ENCODE peak calls at places on chromosomes 4 and X, in six cellular contexts. E, X, L, V, N and F are unnamed samples.

GRCh38 chr4:73589887-73590801 is 30.1 kb downstream of the RASSF6 start:
- DNase-seq in N (no peak), L (no peak), X (no peak), V (no peak), E (no peak), F (no peak)

GRCh38 chrX:80430826-80431501 is 10.7 kb downstream of the TENT5D start:
- DNase-seq in X (no peak), V (no peak), L (no peak), E (peak), N (no peak), F (no peak)

GRCh38 chrX:1442724-1443367 is 9.9 kb downstream of the ASMTL start:
- DNase-seq in V (peak), X (no peak), E (no peak), N (no peak), L (no peak), F (no peak)

GRCh38 chr4:165709526-165709925 is 163.5 kb upstream of the TLL1 start:
- DNase-seq in E (no peak), N (no peak), X (no peak), L (no peak), V (no peak), F (no peak)

GRCh38 chrX:12975999-12976558 is 1.2 kb downstream of the TMSB4X start:
- DNase-seq in X (no peak), L (no peak), E (peak), V (peak), N (peak), F (peak)

GRCh38 chr4:6372649-6373525 is 99.5 kb downstream of the PPP2R2C start:
- DNase-seq in L (no peak), V (no peak), E (no peak), N (peak), X (peak), F (peak)

GRCh38 chr4:159098482-159099127 is 4.3 kb upstream of the RAPGEF2 start:
- DNase-seq in V (no peak), E (no peak), X (no peak), N (no peak), L (no peak), F (no peak)

GRCh38 chr4:32689520-32689919 is 1969.4 kb downstream of the PCDH7 start:
- DNase-seq in L (no peak), N (peak), V (no peak), X (no peak), E (no peak), F (no peak)

GRCh38 chr4:10639100-10639499 is 45.5 kb downstream of the CLNK start:
- DNase-seq in V (no peak), N (no peak), X (no peak), E (no peak), L (no peak), F (no peak)

GRCh38 chrX:115226929-115227328 is 7.0 kb downstream of the LRCH2 start:
- DNase-seq in V (no peak), N (peak), E (no peak), X (peak), L (no peak), F (no peak)

GRCh38 chr4:55125087-55125721 is at the start of gene KDR:
- DNase-seq in E (no peak), X (no peak), L (peak), N (peak), V (peak), F (no peak)

GRCh38 chrX:48648299-48648698 is 35.3 kb upstream of the WAS start:
- DNase-seq in L (no peak), E (peak), V (peak), X (peak), N (peak), F (peak)

GRCh38 chr4:84529169-84529751 is 30.2 kb upstream of the NKX6-1 start:
- DNase-seq in E (no peak), X (peak), L (no peak), V (no peak), N (peak), F (peak)

GRCh38 chr4:151319490-151319889 is 5.9 kb downstream of the SH3D19 start:
- DNase-seq in E (no peak), L (no peak), X (no peak), N (no peak), V (no peak), F (no peak)

GRCh38 chrX:45806410-45807121 is 605.9 kb upstream of the DIPK2B start:
- DNase-seq in E (no peak), L (no peak), N (peak), X (no peak), V (no peak), F (peak)

GRCh38 chr4:20839957-20840356 is 139.7 kb downstream of the PACRGL start:
- DNase-seq in L (no peak), N (peak), X (no peak), E (no peak), V (no peak), F (no peak)

GRCh38 chrX:154328646-154329045 is 33.1 kb downstream of the TKTL1 start:
- DNase-seq in N (no peak), V (no peak), E (no peak), L (no peak), X (no peak), F (no peak)

GRCh38 chrX:6449946-6450345 is 85.0 kb downstream of the VCX3A start:
- DNase-seq in L (no peak), X (no peak), N (no peak), V (no peak), E (no peak), F (no peak)

GRCh38 chrX:101450052-101450451 is 35.2 kb upstream of the ARMCX4 start:
- DNase-seq in L (no peak), E (no peak), N (no peak), X (no peak), V (no peak), F (no peak)

GRCh38 chr4:155249036-155249566 is 40.7 kb downstream of the NPY2R start:
- DNase-seq in V (no peak), L (no peak), N (no peak), X (no peak), E (no peak), F (no peak)

GRCh38 chr4:8775751-8776355 is 95.8 kb downstream of the HMX1 start:
- DNase-seq in X (no peak), E (no peak), V (peak), L (no peak), N (no peak), F (no peak)

GRCh38 chrX:16606142-16606720 is 43.7 kb upstream of the S100G start:
- DNase-seq in X (no peak), L (no peak), V (no peak), E (no peak), N (no peak), F (no peak)

GRCh38 chr4:7960790-7961655 is 21.4 kb upstream of the AFAP1 start:
- DNase-seq in V (no peak), E (no peak), X (no peak), L (peak), N (peak), F (peak)

GRCh38 chr4:34964613-34965012 is 1279.7 kb downstream of the ARAP2 start:
- DNase-seq in X (no peak), L (no peak), N (no peak), V (no peak), E (no peak), F (no peak)

GRCh38 chr4:122826596-122827257 is at the start of gene FGF2:
- DNase-seq in N (peak), V (peak), E (peak), L (peak), X (no peak), F (no peak)

GRCh38 chrX:154436290-154436596 is 711 bp upstream of the GDI1 start:
- DNase-seq in N (no peak), E (no peak), X (no peak), V (no peak), L (no peak), F (no peak)

GRCh38 chrX:154358011-154358410 is 16.4 kb downstream of the FLNA start:
- DNase-seq in V (no peak), X (no peak), N (no peak), L (no peak), E (no peak), F (no peak)

GRCh38 chrX:38656350-38656915 is 95.1 kb downstream of the TSPAN7 start:
- DNase-seq in N (no peak), X (no peak), L (no peak), E (no peak), V (no peak), F (no peak)

GRCh38 chr4:8329859-8330761 is 60.6 kb downstream of the HTRA3 start:
- DNase-seq in E (no peak), L (no peak), X (no peak), N (no peak), V (peak), F (no peak)

GRCh38 chr4:54230479-54231418 is 1.7 kb downstream of the PDGFRA start:
- DNase-seq in E (peak), V (peak), L (no peak), X (no peak), N (peak), F (no peak)

GRCh38 chrX:46758956-46759644 is at the start of gene SLC9A7:
- DNase-seq in V (peak), X (peak), L (peak), E (peak), N (peak), F (peak)

GRCh38 chr4:183905081-183905592 is at the start of gene STOX2:
- DNase-seq in E (peak), L (peak), X (peak), N (peak), V (peak), F (no peak)

GRCh38 chr4:26326791-26327190 is 6.0 kb downstream of the RBPJ start:
- DNase-seq in N (peak), X (no peak), L (no peak), E (no peak), V (no peak), F (no peak)

GRCh38 chr4:148261861-148262260 is 180.4 kb downstream of the NR3C2 start:
- DNase-seq in E (no peak), V (no peak), X (no peak), L (no peak), N (no peak), F (no peak)

GRCh38 chrX:49884290-49884862 is 5.1 kb downstream of the USP27X start:
- DNase-seq in X (peak), L (peak), N (peak), V (peak), E (peak), F (peak)

GRCh38 chrX:12974217-12974796 is 603 bp upstream of the TMSB4X start:
- DNase-seq in L (no peak), E (peak), N (peak), V (peak), X (no peak), F (peak)

GRCh38 chr4:89324671-89325070 is 17.1 kb upstream of the GPRIN3 start:
- DNase-seq in E (no peak), L (no peak), V (no peak), X (no peak), N (no peak), F (no peak)

GRCh38 chr4:139167774-139168444 is 9.1 kb downstream of the ELF2 start:
- DNase-seq in N (peak), X (peak), V (no peak), E (peak), L (no peak), F (no peak)

GRCh38 chr4:36260714-36261113 is 16.4 kb upstream of the ARAP2 start:
- DNase-seq in L (no peak), N (no peak), E (no peak), V (no peak), X (no peak), F (no peak)
- H3K4me3 ChIP-seq in L (no peak), N (no peak), E (no peak), V (no peak), X (no peak), F (no peak)

DNA sequence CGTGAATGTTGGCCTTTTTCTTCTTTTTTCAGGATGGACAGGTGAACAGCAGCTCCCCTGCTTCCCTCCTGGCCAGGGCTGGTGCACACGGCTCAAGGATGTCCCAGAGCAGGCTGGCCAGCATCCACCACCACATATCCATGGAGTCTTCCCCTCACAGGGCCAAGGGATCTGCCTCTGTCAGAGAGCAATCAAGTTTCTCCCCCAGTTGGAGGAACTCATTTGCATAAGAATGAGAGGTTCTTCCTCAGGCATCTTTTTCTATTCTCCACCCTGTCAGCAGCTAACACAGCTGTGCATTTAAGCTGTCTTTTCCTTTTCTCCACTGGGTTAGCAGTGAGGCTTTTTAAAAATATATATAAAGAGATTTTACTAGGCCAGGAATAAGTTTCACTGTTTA is 143.8 kb downstream of the ANAPC10 start:
- DNase-seq in N (no peak), E (no peak), V (no peak), L (no peak), X (no peak), F (no peak)
- H3K4me3 ChIP-seq in N (no peak), E (no peak), V (no peak), L (no peak), X (no peak), F (no peak)

GRCh38 chr4:3744232-3744631 is 22.0 kb upstream of the ADRA2C start:
- DNase-seq in X (no peak), N (no peak), E (no peak), L (no peak), V (no peak), F (no peak)
- H3K4me3 ChIP-seq in X (no peak), N (no peak), E (no peak), L (no peak), V (no peak), F (no peak)

DNA sequence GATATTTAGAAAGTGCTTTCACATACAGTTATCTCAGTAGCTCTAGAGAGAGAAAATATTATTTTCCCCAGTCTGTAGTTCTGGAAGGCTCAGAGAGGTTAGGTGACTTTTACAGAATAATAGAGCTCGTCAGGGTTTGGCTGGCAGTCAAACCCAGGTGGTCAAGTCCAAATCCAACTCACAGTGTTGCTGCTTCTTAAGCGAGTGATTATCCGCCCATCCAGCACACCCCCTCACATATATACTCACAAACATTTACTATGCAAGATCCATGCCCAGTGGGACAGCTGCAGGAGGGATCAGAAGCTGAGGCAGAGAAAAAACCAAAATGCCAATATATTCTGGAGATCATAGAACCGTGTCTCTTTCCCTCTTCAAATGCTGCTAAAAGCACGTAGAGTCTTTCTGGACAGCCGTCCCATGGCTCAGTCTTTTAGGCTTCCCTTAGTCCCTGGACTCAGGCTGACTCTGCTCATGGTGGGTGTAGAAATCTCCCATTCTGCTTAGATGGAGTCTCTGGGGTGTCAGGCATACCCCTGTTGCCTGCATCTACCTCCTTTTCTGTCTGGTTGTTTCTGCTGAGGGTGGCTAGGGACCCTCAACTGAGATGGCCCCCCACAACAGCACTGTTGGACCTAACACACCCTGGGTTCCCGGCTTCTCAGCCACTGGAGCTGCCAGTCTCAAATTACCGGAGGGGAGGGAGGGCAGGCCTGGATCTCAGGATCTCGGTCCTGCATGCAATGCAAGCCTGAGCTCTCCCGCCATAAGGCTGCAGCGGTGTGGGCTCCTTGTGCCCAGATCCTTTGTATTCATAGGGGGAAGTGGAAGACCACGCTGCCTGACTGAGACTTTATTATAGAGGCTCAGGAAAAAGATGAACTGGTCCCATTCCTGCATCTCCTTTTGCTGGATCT is at the start of gene CHRNA9:
- DNase-seq in E (no peak), V (no peak), N (no peak), L (no peak), X (no peak), F (no peak)
- H3K4me3 ChIP-seq in E (no peak), V (no peak), N (no peak), L (no peak), X (no peak), F (no peak)

GRCh38 chr4:64617813-64618212 is 208.6 kb upstream of the TECRL start:
- DNase-seq in N (no peak), L (no peak), X (no peak), E (no peak), V (no peak), F (no peak)
- H3K4me3 ChIP-seq in N (no peak), L (no peak), X (no peak), E (no peak), V (no peak), F (no peak)